ENCODE peak calls at places on chromosomes 5 and 9, in nine cellular contexts. A is AG04450, P is ovary, O is fibroblast of pulmonary artery, V is endodermal cell, Q is AG10803, M is IMR-90, S is fibroblast of lung, D is GM12878. Z is an unnamed sample.

GRCh38 chr5:51433052-51433710 is 49.9 kb downstream of the ISL1 start:
- DNase-seq in D (no peak), S (no peak), M (no peak), V (no peak), O (peak), P (no peak), Q (no peak), A (no peak), Z (no peak)

GRCh38 chr9:105994970-105995369 is 300.6 kb downstream of the TMEM38B start:
- DNase-seq in V (no peak), P (no peak), A (no peak), D (no peak), O (no peak), S (no peak), M (no peak), Q (peak), Z (no peak)

GRCh38 chr5:173890195-173890951 is 2.2 kb downstream of the CPEB4 start:
- DNase-seq in O (peak), A (no peak), M (peak), S (peak), V (peak), P (peak), D (no peak), Q (peak), Z (peak)

GRCh38 chr5:16784843-16785791 is 151.0 kb downstream of the MYO10 start:
- DNase-seq in O (peak), P (no peak), D (peak), S (no peak), V (no peak), Q (no peak), A (no peak), M (peak), Z (peak)

GRCh38 chr5:114367029-114367428 is 5.2 kb downstream of the KCNN2 start:
- DNase-seq in P (no peak), D (no peak), S (peak), M (peak), O (peak), V (no peak), Q (no peak), A (no peak), Z (peak)

GRCh38 chr9:131407717-131408195 is 13.9 kb downstream of the PRRC2B start:
- DNase-seq in P (peak), D (no peak), A (no peak), S (no peak), M (no peak), Q (peak), O (peak), V (peak), Z (peak)

GRCh38 chr5:115415143-115415491 is 118.7 kb upstream of the CCDC112 start:
- DNase-seq in D (no peak), P (no peak), Q (peak), A (no peak), M (peak), O (peak), V (no peak), S (peak), Z (peak)

GRCh38 chr9:100601216-100601615 is 23.3 kb downstream of the CAVIN4 start:
- DNase-seq in P (no peak), M (peak), V (peak), Q (peak), A (no peak), O (peak), S (peak), D (no peak), Z (peak)

GRCh38 chr5:40572947-40573346 is 106.8 kb upstream of the PTGER4 start:
- DNase-seq in D (no peak), Q (peak), S (peak), P (no peak), O (peak), M (peak), V (no peak), A (peak), Z (peak)

GRCh38 chr5:82465235-82465634 is 187.1 kb upstream of the RPS23 start:
- DNase-seq in V (no peak), Q (no peak), P (no peak), A (no peak), D (no peak), O (peak), S (no peak), M (no peak), Z (peak)

GRCh38 chr5:154516475-154516874 is 38.4 kb upstream of the HAND1 start:
- DNase-seq in V (no peak), P (no peak), M (no peak), O (no peak), D (no peak), A (no peak), Q (no peak), S (no peak), Z (no peak)

GRCh38 chr5:102794677-102795331 is 39.7 kb downstream of the PAM start:
- DNase-seq in M (no peak), S (no peak), D (no peak), Q (no peak), O (no peak), V (peak), P (no peak), A (no peak), Z (no peak)

GRCh38 chr5:142087920-142088679 is 20.5 kb upstream of the NDFIP1 start:
- DNase-seq in V (peak), P (no peak), Q (no peak), A (no peak), O (no peak), M (no peak), S (no peak), D (no peak), Z (no peak)

GRCh38 chr9:14316574-14317304 is 2.8 kb upstream of the NFIB start:
- DNase-seq in S (no peak), M (no peak), D (no peak), O (no peak), A (no peak), P (no peak), V (peak), Q (no peak), Z (no peak)

GRCh38 chr5:175694371-175695160 is 36.7 kb downstream of the HRH2 start:
- DNase-seq in S (no peak), V (no peak), D (no peak), Q (no peak), M (no peak), P (no peak), A (no peak), O (no peak), Z (no peak)

GRCh38 chr5:116380615-116381014 is 194.0 kb downstream of the SEMA6A start:
- DNase-seq in Q (no peak), O (no peak), M (no peak), A (no peak), V (no peak), S (no peak), P (no peak), D (no peak), Z (no peak)

GRCh38 chr9:69168709-69169217 is 5.3 kb upstream of the TJP2 start:
- DNase-seq in O (peak), Q (peak), D (no peak), P (no peak), A (no peak), S (peak), M (peak), V (peak), Z (peak)

GRCh38 chr5:135453613-135454012 is 1.5 kb upstream of the TIFAB start:
- DNase-seq in V (no peak), S (no peak), A (no peak), O (no peak), P (no peak), Q (no peak), M (no peak), D (no peak), Z (no peak)

GRCh38 chr9:88258587-88258986 is 120.3 kb upstream of the SPATA31C2 start:
- DNase-seq in M (no peak), P (peak), O (peak), Q (peak), V (no peak), A (no peak), D (no peak), S (no peak), Z (no peak)

GRCh38 chr9:21023861-21024260 is 7.6 kb downstream of the HACD4 start:
- DNase-seq in D (no peak), O (peak), S (no peak), P (no peak), Q (no peak), M (no peak), A (no peak), V (no peak), Z (no peak)

GRCh38 chr9:2469681-2470141 is 151.9 kb upstream of the VLDLR start:
- DNase-seq in M (peak), Q (peak), D (peak), A (no peak), V (peak), P (peak), O (peak), S (peak), Z (peak)

GRCh38 chr5:32690153-32690552 is 21.0 kb upstream of the NPR3 start:
- DNase-seq in Q (peak), D (no peak), S (peak), O (no peak), M (no peak), V (peak), P (no peak), A (no peak), Z (peak)

GRCh38 chr5:79547982-79548381 is 34.0 kb upstream of the HOMER1 start:
- DNase-seq in Q (no peak), M (no peak), P (no peak), O (no peak), A (no peak), D (no peak), V (no peak), S (no peak), Z (no peak)

GRCh38 chr9:92538541-92538940 is 2.8 kb upstream of the ECM2 start:
- DNase-seq in P (no peak), Q (peak), M (peak), S (no peak), O (peak), D (no peak), A (no peak), V (no peak), Z (peak)

GRCh38 chr9:93246526-93246925 is 62.6 kb downstream of the WNK2 start:
- DNase-seq in D (no peak), O (no peak), M (no peak), A (no peak), Q (no peak), P (no peak), S (no peak), V (no peak), Z (no peak)

GRCh38 chr9:118635416-118635815 is 733.8 kb downstream of the BRINP1 start:
- DNase-seq in M (no peak), O (no peak), P (no peak), S (no peak), D (no peak), Q (peak), A (no peak), V (no peak), Z (no peak)

GRCh38 chr9:78909566-78909965 is 612.6 kb downstream of the PSAT1 start:
- DNase-seq in A (no peak), Q (no peak), D (no peak), S (peak), M (peak), P (no peak), O (no peak), V (no peak), Z (no peak)

GRCh38 chr5:55923873-55924500 is 70.8 kb downstream of the IL6ST start:
- DNase-seq in D (no peak), P (no peak), V (no peak), S (no peak), A (no peak), O (no peak), M (no peak), Q (no peak), Z (no peak)

GRCh38 chr5:113117543-113118110 is 141.0 kb downstream of the DCP2 start:
- DNase-seq in P (no peak), Q (no peak), D (no peak), A (no peak), V (no peak), M (peak), O (no peak), S (no peak), Z (no peak)

GRCh38 chr5:142688278-142688677 is 2.4 kb upstream of the FGF1 start:
- DNase-seq in A (no peak), V (peak), P (no peak), M (no peak), D (no peak), S (no peak), O (no peak), Q (no peak), Z (no peak)

GRCh38 chr5:124628721-124629596 is 117.5 kb downstream of the ZNF608 start:
- DNase-seq in S (peak), Q (peak), D (no peak), M (peak), O (peak), V (peak), P (no peak), A (peak), Z (peak)

GRCh38 chr5:92907914-92908606 is 673.0 kb downstream of the NR2F1-AS1 start:
- DNase-seq in O (peak), S (peak), M (peak), D (peak), V (no peak), Q (peak), A (peak), P (no peak), Z (peak)

GRCh38 chr5:109479260-109479860 is 69.6 kb upstream of the PJA2 start:
- DNase-seq in P (no peak), S (peak), D (no peak), M (peak), V (no peak), O (peak), A (no peak), Q (peak), Z (peak)

DNA sequence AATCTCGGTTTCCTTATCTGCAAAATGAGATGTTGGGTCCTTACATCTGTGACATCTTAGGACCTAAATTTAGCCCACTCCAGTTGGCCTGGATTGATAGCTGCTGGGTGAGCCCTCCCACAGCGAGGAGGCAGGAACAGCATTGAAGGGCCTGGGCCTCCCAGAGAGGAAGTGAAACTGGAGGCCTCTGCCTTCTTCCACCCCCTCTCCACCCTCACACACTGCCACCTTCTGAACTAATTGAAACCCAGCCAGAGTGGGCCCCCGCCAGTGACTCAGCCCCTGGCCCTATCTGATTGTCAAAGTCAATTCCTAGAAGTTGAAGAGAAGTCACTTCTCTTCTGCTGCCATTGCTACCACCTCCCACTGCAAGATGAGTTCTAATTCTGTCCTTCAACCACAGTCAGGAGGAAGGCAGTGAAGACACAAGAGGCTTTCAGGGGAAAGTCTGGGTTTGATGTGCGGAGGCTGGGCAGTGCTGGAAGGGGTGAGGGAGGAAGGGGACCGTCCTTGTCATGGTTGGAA is 55.2 kb upstream of the NEK6 start:
- DNase-seq in V (peak), Q (no peak), M (peak), A (no peak), P (no peak), D (peak), O (peak), S (no peak), Z (peak)
- TF ChIP-seq CTCF in V (no peak), Q (no peak), M (no peak), A (no peak), P (no peak), D (no peak), O (no peak), S (no peak), Z (no peak)

GRCh38 chr5:2007906-2008437 is 125.2 kb upstream of the IRX4 start:
- DNase-seq in Q (no peak), V (peak), S (no peak), M (no peak), P (peak), O (peak), D (no peak), A (no peak), Z (peak)

GRCh38 chr5:2007437-2007905 is 124.7 kb upstream of the IRX4 start:
- DNase-seq in Q (no peak), P (no peak), M (no peak), A (no peak), O (no peak), D (no peak), S (no peak), V (no peak), Z (no peak)

GRCh38 chr5:2009986-2010914 is 127.5 kb upstream of the IRX4 start:
- DNase-seq in V (peak), Q (no peak), P (no peak), A (no peak), M (no peak), O (no peak), S (no peak), D (no peak), Z (no peak)

GRCh38 chr5:2010940-2011339 is 128.2 kb upstream of the IRX4 start:
- DNase-seq in D (no peak), V (peak), A (no peak), P (no peak), S (no peak), M (no peak), O (no peak), Q (no peak), Z (no peak)

GRCh38 chr5:2008851-2009629 is 126.3 kb upstream of the IRX4 start:
- DNase-seq in S (no peak), M (no peak), V (peak), D (no peak), O (no peak), A (no peak), P (no peak), Q (no peak), Z (no peak)
- H3K4me3 ChIP-seq in S (no peak), M (no peak), V (no peak), D (no peak), O (no peak), A (no peak), P (no peak), Q (no peak), Z (no peak)

DNA sequence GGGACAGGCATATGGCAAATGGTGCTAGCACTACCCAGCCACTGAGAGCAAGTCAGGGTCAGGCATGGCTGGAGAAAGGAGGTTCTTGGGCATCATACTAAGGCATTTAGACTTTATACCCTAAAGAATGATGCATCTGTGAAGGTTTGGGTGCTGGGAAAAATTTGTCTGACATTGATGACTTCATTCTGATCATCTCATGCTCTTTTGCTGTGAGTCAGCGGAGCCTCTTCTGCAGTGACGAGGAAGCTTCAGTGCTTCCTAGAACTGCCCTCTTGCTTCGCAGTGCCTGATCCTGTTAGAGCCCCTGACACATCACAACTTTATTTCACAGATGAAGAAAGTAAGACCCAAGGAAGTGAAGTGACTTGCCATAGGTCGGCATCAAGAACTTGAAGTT is 266.6 kb upstream of the GAS1 start:
- DNase-seq in O (no peak), Q (peak), S (no peak), P (no peak), A (no peak), V (no peak), D (no peak), M (peak), Z (peak)
- TF ChIP-seq CTCF in O (no peak), Q (no peak), S (no peak), P (no peak), A (no peak), V (no peak), D (no peak), M (no peak), Z (no peak)

DNA sequence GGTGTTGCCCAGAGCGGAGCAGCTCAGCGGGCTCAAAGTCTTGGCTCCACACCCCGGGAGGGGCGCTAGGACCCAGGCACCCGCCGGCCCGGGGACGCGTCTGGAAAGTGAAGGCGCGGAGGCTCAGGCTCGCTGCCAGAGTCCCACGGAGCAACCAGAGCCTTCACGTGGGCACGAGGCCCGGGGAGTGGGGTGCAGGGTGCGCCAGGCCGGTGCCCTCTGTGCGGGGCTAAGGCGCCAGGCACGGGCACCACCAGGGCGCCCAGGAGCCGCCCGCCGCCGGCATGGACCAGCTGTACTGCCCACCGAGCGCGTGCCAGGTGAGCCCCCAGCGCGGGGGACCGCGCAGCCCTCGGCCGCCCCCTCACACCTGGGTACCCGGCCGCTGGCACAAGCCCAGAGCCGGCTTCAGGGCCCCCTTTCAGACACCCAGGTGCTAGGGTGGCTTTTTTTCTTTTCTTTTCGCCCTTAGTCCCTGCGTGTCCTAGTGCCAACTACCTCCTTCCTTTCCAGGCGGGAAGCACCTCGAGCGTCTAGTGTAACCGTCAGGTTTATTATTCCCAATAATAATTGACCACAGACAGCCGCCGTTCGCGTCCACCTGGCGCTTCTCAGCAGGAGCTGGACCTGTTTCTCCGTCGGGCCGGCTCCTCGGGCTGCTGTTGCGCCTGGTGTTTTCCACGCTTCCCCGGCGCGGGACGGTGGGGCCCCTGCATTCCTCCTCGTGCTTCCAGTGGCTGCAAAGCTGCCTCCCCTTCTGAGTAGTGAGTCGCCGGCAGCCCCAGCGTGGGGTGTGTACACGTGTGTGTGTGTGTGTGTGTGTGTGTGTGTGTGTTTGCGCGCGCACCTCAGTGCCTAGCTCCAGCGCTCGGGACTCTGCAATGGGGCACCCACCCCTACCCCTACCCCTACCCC is 30.1 kb upstream of the PDE8B start:
- DNase-seq in P (peak), O (no peak), A (no peak), M (no peak), S (no peak), D (no peak), Q (no peak), V (peak), Z (peak)
- H3K4me3 ChIP-seq in P (peak), O (no peak), A (peak), M (peak), S (peak), D (no peak), Q (peak), V (peak), Z (peak)

GRCh38 chr9:28956111-28956880 is 1383.0 kb upstream of the C9orf72 start:
- DNase-seq in D (no peak), A (no peak), P (no peak), O (no peak), Q (no peak), V (no peak), M (no peak), S (no peak), Z (no peak)

GRCh38 chr9:28946648-28947047 is 1373.4 kb upstream of the C9orf72 start:
- DNase-seq in V (no peak), S (no peak), A (no peak), D (no peak), P (no peak), M (no peak), O (no peak), Q (no peak), Z (no peak)

DNA sequence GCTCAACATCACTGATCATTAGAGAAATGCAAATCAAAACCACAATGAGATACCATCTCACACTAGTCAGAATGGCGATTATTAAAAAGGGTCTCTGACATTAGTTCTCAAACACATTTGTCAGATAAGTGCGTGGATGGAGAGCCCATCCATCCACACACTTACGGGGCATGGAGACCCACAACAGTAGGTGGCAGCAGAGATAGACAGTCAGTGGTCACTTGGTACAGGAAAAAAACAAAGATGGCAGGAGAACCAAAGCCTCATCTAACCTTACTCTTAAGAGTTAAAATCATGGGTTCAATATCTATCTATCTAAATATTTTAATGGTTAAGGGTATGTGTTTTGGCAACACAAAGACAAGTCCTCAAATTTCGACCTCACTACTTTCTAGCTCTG is 1378.7 kb upstream of the C9orf72 start:
- DNase-seq in O (peak), S (no peak), A (no peak), M (no peak), P (no peak), D (no peak), Q (no peak), V (peak), Z (peak)
- TF ChIP-seq CTCF in O (peak), S (no peak), A (no peak), M (no peak), P (no peak), D (peak), Q (no peak), V (peak), Z (peak)